ENCODE peak calls at places on chromosome 10, in six cellular contexts. O, L, G, I, D and R are unnamed samples.

GRCh38 chr10:127968027-127968441 is 61.1 kb downstream of the PTPRE start:
- DNase-seq in O (peak), L (no peak), G (no peak), I (no peak), D (peak), R (peak)

GRCh38 chr10:79358811-79359210 is 11.5 kb downstream of the PPIF start:
- DNase-seq in O (no peak), L (no peak), G (peak), I (no peak), D (no peak), R (no peak)

GRCh38 chr10:19488592-19489280 is 327.5 kb upstream of the PLXDC2 start:
- DNase-seq in O (peak), L (peak), G (peak), I (no peak), D (peak), R (peak)

GRCh38 chr10:132942101-132942739 is at the start of gene CFAP46:
- DNase-seq in O (peak), L (peak), G (peak), I (peak), D (peak), R (peak)

GRCh38 chr10:132467464-132468149 is 70.0 kb upstream of the INPP5A start:
- DNase-seq in O (no peak), L (no peak), G (peak), I (no peak), D (no peak), R (no peak)

GRCh38 chr10:72092171-72092924 is 4.0 kb upstream of the SPOCK2 start:
- DNase-seq in O (no peak), L (no peak), G (no peak), I (no peak), D (no peak), R (no peak)

GRCh38 chr10:103397191-103397825 is 882 bp downstream of the PDCD11 start:
- DNase-seq in O (no peak), L (no peak), G (no peak), I (no peak), D (peak), R (no peak)

GRCh38 chr10:49613882-49614241 is at the start of gene CHAT:
- DNase-seq in O (no peak), L (no peak), G (peak), I (no peak), D (no peak), R (no peak)

GRCh38 chr10:11631890-11632587 is 20.6 kb upstream of the USP6NL start:
- DNase-seq in O (no peak), L (no peak), G (no peak), I (no peak), D (no peak), R (no peak)

GRCh38 chr10:31030216-31030615 is 1.4 kb downstream of the ZNF438 start:
- DNase-seq in O (no peak), L (no peak), G (no peak), I (peak), D (no peak), R (no peak)
- H2BK15ac ChIP-seq in O (no peak), L (no peak), G (no peak), I (peak), D (no peak), R (no peak)

GRCh38 chr10:112952282-112952991 is 2.4 kb downstream of the TCF7L2 start:
- DNase-seq in O (no peak), L (no peak), G (no peak), I (peak), D (peak), R (no peak)
- H2BK120ac ChIP-seq in O (no peak), L (peak), G (peak), I (peak), D (peak), R (peak)

GRCh38 chr10:58508316-58508715 is 4.4 kb upstream of the BICC1 start:
- DNase-seq in O (no peak), L (no peak), G (no peak), I (peak), D (peak), R (no peak)
- H3K4me2 ChIP-seq in O (no peak), L (no peak), G (no peak), I (peak), D (no peak), R (no peak)

GRCh38 chr10:33309410-33309809 is 25.1 kb downstream of the NRP1 start:
- DNase-seq in O (no peak), L (no peak), G (no peak), I (no peak), D (no peak), R (no peak)

GRCh38 chr10:33307835-33308234 is 26.6 kb downstream of the NRP1 start:
- DNase-seq in O (no peak), L (no peak), G (no peak), I (no peak), D (no peak), R (no peak)

GRCh38 chr10:33311640-33312039 is 22.8 kb downstream of the NRP1 start:
- DNase-seq in O (no peak), L (no peak), G (no peak), I (no peak), D (no peak), R (no peak)

GRCh38 chr10:33306756-33307519 is 27.5 kb downstream of the NRP1 start:
- DNase-seq in O (no peak), L (no peak), G (no peak), I (peak), D (peak), R (no peak)

GRCh38 chr10:33310853-33311252 is 23.6 kb downstream of the NRP1 start:
- DNase-seq in O (no peak), L (no peak), G (no peak), I (no peak), D (no peak), R (no peak)
- H2BK15ac ChIP-seq in O (no peak), L (no peak), G (no peak), I (no peak), D (peak), R (no peak)